ENCODE peak calls at places on chromosome X, in six cellular contexts. One of them, this sample, is unnamed. For H3K4me1, the result is how much of the 10 kb centered on the place peaks cover.

GRCh38 chrX:94524867-94525266 is 850.9 kb downstream of the FAM133A start:
- DNase-seq in thoracic aorta: no peak
- DNase-seq in IMR-90: no peak
- DNase-seq in hepatocyte: no peak
- DNase-seq in A549: no peak
- DNase-seq in transverse colon: no peak
- DNase-seq in this sample: no peak

GRCh38 chrX:68568136-68568535 is 69.3 kb downstream of the YIPF6 start:
- DNase-seq in hepatocyte: no peak
- DNase-seq in A549: no peak
- DNase-seq in transverse colon: no peak
- DNase-seq in thoracic aorta: no peak
- DNase-seq in IMR-90: no peak
- DNase-seq in this sample: no peak

GRCh38 chrX:127621780-127622179 is 430.4 kb downstream of the ACTRT1 start:
- DNase-seq in hepatocyte: no peak
- DNase-seq in IMR-90: no peak
- DNase-seq in transverse colon: no peak
- DNase-seq in thoracic aorta: no peak
- DNase-seq in A549: no peak
- DNase-seq in this sample: peak

GRCh38 chrX:23341452-23341851 is 6.8 kb downstream of the PTCHD1 start:
- DNase-seq in hepatocyte: peak
- DNase-seq in A549: no peak
- DNase-seq in thoracic aorta: no peak
- DNase-seq in transverse colon: no peak
- DNase-seq in IMR-90: no peak
- DNase-seq in this sample: peak

GRCh38 chrX:147602297-147602696 is 309.4 kb upstream of the FMR1 start:
- DNase-seq in thoracic aorta: no peak
- DNase-seq in hepatocyte: peak
- DNase-seq in A549: no peak
- DNase-seq in IMR-90: no peak
- DNase-seq in transverse colon: no peak
- DNase-seq in this sample: peak

GRCh38 chrX:48972214-48973164 is 845 bp upstream of the KCND1 start:
- DNase-seq in hepatocyte: peak
- DNase-seq in thoracic aorta: no peak
- DNase-seq in transverse colon: peak
- DNase-seq in IMR-90: peak
- DNase-seq in A549: peak
- DNase-seq in this sample: peak

GRCh38 chrX:42422961-42423360 is 355.0 kb downstream of the PPP1R2C start:
- DNase-seq in thoracic aorta: no peak
- DNase-seq in IMR-90: no peak
- DNase-seq in transverse colon: no peak
- DNase-seq in A549: no peak
- DNase-seq in hepatocyte: no peak
- DNase-seq in this sample: peak

GRCh38 chrX:4935846-4936245 is 1222.4 kb upstream of the PRKX start:
- DNase-seq in transverse colon: peak
- DNase-seq in A549: no peak
- DNase-seq in thoracic aorta: no peak
- DNase-seq in IMR-90: no peak
- DNase-seq in hepatocyte: no peak
- DNase-seq in this sample: peak

GRCh38 chrX:75278991-75279390 is 5.1 kb downstream of the UPRT start:
- DNase-seq in thoracic aorta: no peak
- DNase-seq in hepatocyte: no peak
- DNase-seq in A549: no peak
- DNase-seq in IMR-90: no peak
- DNase-seq in transverse colon: no peak
- DNase-seq in this sample: no peak

GRCh38 chrX:43551590-43551989 is 104.5 kb upstream of the MAOA start:
- DNase-seq in thoracic aorta: no peak
- DNase-seq in IMR-90: no peak
- DNase-seq in transverse colon: no peak
- DNase-seq in A549: no peak
- DNase-seq in hepatocyte: peak
- DNase-seq in this sample: no peak

GRCh38 chrX:14056201-14056600 is 26.5 kb upstream of the GEMIN8 start:
- DNase-seq in hepatocyte: no peak
- DNase-seq in thoracic aorta: no peak
- DNase-seq in IMR-90: peak
- DNase-seq in transverse colon: no peak
- DNase-seq in A549: no peak
- DNase-seq in this sample: no peak

GRCh38 chrX:117543885-117544284 is 572.7 kb downstream of the KLHL13 start:
- DNase-seq in IMR-90: no peak
- DNase-seq in thoracic aorta: no peak
- DNase-seq in A549: no peak
- DNase-seq in transverse colon: no peak
- DNase-seq in hepatocyte: no peak
- DNase-seq in this sample: no peak

GRCh38 chrX:14050704-14051103 is 21.0 kb upstream of the GEMIN8 start:
- DNase-seq in A549: no peak
- DNase-seq in hepatocyte: no peak
- DNase-seq in transverse colon: no peak
- DNase-seq in thoracic aorta: no peak
- DNase-seq in IMR-90: peak
- DNase-seq in this sample: no peak

GRCh38 chrX:102784550-102784949 is 64.0 kb downstream of the GPRASP3 start:
- DNase-seq in transverse colon: no peak
- DNase-seq in hepatocyte: no peak
- DNase-seq in IMR-90: no peak
- DNase-seq in thoracic aorta: no peak
- DNase-seq in A549: no peak
- DNase-seq in this sample: no peak

GRCh38 chrX:56800801-56801200 is 71.8 kb downstream of the NBDY start:
- DNase-seq in transverse colon: peak
- DNase-seq in thoracic aorta: no peak
- DNase-seq in hepatocyte: no peak
- DNase-seq in IMR-90: no peak
- DNase-seq in A549: no peak
- DNase-seq in this sample: no peak

GRCh38 chrX:29926056-29926455 is 289.3 kb upstream of the MAGEB2 start:
- DNase-seq in transverse colon: no peak
- DNase-seq in A549: no peak
- DNase-seq in hepatocyte: no peak
- DNase-seq in thoracic aorta: no peak
- DNase-seq in IMR-90: no peak
- DNase-seq in this sample: no peak

GRCh38 chrX:106392346-106392745 is 219.4 kb upstream of the RADX start:
- DNase-seq in thoracic aorta: no peak
- DNase-seq in transverse colon: no peak
- DNase-seq in A549: no peak
- DNase-seq in IMR-90: no peak
- DNase-seq in hepatocyte: no peak
- DNase-seq in this sample: no peak

GRCh38 chrX:106401965-106402559 is 209.7 kb upstream of the RADX start:
- DNase-seq in A549: no peak
- DNase-seq in thoracic aorta: no peak
- DNase-seq in transverse colon: peak
- DNase-seq in IMR-90: no peak
- DNase-seq in hepatocyte: no peak
- DNase-seq in this sample: no peak

DNA sequence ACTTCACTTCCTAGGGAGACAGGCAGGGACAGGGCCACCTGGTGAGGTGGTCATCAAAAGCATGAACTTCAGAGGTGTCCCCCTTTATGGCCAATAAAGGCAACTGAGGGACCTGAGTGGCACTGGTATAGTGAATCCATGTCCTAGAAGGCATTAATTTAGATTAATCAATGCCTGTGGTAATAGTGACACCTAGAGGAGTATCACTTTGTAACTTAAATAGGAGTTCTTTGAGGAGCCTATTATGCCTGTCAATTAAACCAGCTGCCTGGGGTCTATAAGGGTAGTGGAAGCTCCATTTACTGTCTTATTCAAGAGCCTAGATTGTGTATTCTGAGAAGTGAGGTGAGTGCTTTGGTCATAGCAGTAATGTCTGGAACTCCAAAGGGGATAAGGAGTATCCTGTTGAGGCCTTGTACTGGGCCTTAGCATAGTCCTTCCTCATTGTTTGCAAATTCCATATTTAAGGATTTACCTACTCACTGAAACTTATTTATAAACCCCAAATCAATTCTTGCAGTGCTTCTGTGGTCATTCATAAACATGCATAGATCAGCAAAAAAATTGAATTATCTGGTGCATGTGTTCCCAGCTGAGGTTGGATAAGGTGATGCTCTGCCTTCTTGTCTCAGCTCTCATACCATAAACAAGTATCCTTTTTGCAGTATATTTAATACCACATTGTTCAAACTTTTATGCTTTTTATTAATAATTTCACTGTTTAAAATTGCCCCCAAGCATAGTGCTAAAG is 213.8 kb upstream of the RADX start:
- DNase-seq in A549: no peak
- DNase-seq in transverse colon: no peak
- DNase-seq in hepatocyte: no peak
- DNase-seq in thoracic aorta: no peak
- DNase-seq in IMR-90: no peak
- DNase-seq in this sample: peak
- TF ChIP-seq CTCF in A549: peak
- TF ChIP-seq CTCF in transverse colon: no peak
- TF ChIP-seq CTCF in hepatocyte: peak
- TF ChIP-seq CTCF in thoracic aorta: no peak
- TF ChIP-seq CTCF in IMR-90: peak
- TF ChIP-seq CTCF in this sample: peak

GRCh38 chrX:19863237-19864223 is 23.9 kb downstream of the SH3KBP1 start:
- DNase-seq in transverse colon: no peak
- DNase-seq in thoracic aorta: no peak
- DNase-seq in hepatocyte: no peak
- DNase-seq in A549: no peak
- DNase-seq in IMR-90: peak
- DNase-seq in this sample: no peak

GRCh38 chrX:19864736-19865135 is 22.7 kb downstream of the SH3KBP1 start:
- DNase-seq in transverse colon: no peak
- DNase-seq in IMR-90: no peak
- DNase-seq in A549: no peak
- DNase-seq in thoracic aorta: no peak
- DNase-seq in hepatocyte: no peak
- DNase-seq in this sample: no peak

GRCh38 chrX:19860571-19860970 is 26.8 kb downstream of the SH3KBP1 start:
- DNase-seq in IMR-90: no peak
- DNase-seq in A549: no peak
- DNase-seq in thoracic aorta: no peak
- DNase-seq in hepatocyte: no peak
- DNase-seq in transverse colon: no peak
- DNase-seq in this sample: no peak

GRCh38 chrX:19865567-19866363 is 21.6 kb downstream of the SH3KBP1 start:
- DNase-seq in A549: no peak
- DNase-seq in IMR-90: no peak
- DNase-seq in transverse colon: no peak
- DNase-seq in hepatocyte: no peak
- DNase-seq in thoracic aorta: no peak
- DNase-seq in this sample: no peak

DNA sequence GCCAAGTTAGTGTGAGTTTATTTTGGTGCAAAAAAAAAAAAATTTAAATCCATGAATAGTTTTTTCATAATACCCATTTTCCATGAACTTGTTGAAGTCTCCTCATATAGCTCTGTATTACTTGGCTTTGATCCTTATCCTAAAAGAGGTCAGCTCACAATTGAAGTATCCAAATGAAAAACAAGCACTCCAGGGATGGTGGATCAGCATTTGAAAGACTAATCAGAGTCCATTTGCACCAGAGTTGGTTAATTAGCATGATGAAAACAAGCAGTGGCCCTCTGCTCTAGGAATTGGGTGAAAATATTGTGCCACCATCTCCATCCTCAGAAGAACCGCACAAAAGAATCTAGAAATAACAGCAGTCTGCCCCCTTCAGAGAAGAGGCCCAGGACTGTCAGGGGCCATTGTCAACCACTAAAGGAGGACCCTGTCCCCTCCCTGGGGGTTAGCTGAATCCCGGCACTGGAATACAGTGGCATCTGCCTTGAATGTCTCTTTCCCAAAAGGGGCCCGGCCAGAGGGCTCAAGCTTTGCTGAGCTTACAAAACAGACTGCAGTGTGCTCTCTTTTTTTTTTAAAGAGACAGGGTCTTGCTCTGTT is 24.7 kb downstream of the SH3KBP1 start:
- DNase-seq in transverse colon: no peak
- DNase-seq in hepatocyte: no peak
- DNase-seq in IMR-90: no peak
- DNase-seq in thoracic aorta: no peak
- DNase-seq in A549: no peak
- DNase-seq in this sample: no peak
- H3K4me1 ChIP-seq in transverse colon: under half
- H3K4me1 ChIP-seq in hepatocyte: under half
- H3K4me1 ChIP-seq in IMR-90: under half
- H3K4me1 ChIP-seq in thoracic aorta: under half
- H3K4me1 ChIP-seq in A549: under half
- H3K4me1 ChIP-seq in this sample: under half

GRCh38 chrX:40245411-40246140 is 147.8 kb upstream of the BCOR start:
- DNase-seq in A549: no peak
- DNase-seq in transverse colon: no peak
- DNase-seq in IMR-90: no peak
- DNase-seq in hepatocyte: peak
- DNase-seq in thoracic aorta: no peak
- DNase-seq in this sample: no peak

GRCh38 chrX:40244116-40244515 is 146.4 kb upstream of the BCOR start:
- DNase-seq in hepatocyte: no peak
- DNase-seq in IMR-90: no peak
- DNase-seq in A549: no peak
- DNase-seq in transverse colon: no peak
- DNase-seq in thoracic aorta: no peak
- DNase-seq in this sample: no peak

GRCh38 chrX:40247382-40247781 is 149.6 kb upstream of the BCOR start:
- DNase-seq in thoracic aorta: no peak
- DNase-seq in transverse colon: no peak
- DNase-seq in A549: no peak
- DNase-seq in IMR-90: no peak
- DNase-seq in hepatocyte: no peak
- DNase-seq in this sample: no peak

GRCh38 chrX:40243699-40244098 is 145.9 kb upstream of the BCOR start:
- DNase-seq in A549: no peak
- DNase-seq in IMR-90: no peak
- DNase-seq in thoracic aorta: no peak
- DNase-seq in transverse colon: no peak
- DNase-seq in hepatocyte: no peak
- DNase-seq in this sample: no peak

DNA sequence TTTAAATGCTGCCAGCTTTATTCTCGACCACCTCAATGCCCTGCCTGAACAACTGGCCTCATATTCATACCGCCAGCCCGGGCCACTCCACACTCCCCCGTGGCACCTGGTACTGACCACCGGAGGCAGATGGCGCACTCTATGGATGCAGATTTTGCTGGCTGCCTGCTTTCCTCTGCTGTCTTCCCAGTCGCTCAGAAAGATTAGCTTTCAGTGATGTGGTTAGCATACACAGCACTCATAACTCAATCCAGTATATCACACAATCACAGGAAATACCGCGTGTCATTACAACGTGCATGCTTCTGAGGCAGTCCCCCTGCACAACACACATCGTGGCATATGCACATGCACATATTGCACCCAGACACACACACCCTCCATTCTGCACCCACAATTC is 147.2 kb upstream of the BCOR start:
- DNase-seq in A549: no peak
- DNase-seq in hepatocyte: no peak
- DNase-seq in transverse colon: no peak
- DNase-seq in thoracic aorta: no peak
- DNase-seq in IMR-90: peak
- DNase-seq in this sample: no peak
- TF ChIP-seq CTCF in A549: no peak
- TF ChIP-seq CTCF in hepatocyte: no peak
- TF ChIP-seq CTCF in transverse colon: no peak
- TF ChIP-seq CTCF in thoracic aorta: no peak
- TF ChIP-seq CTCF in IMR-90: peak
- TF ChIP-seq CTCF in this sample: no peak

GRCh38 chrX:115333446-115333845 is 43.9 kb downstream of the LUZP4 start:
- DNase-seq in IMR-90: peak
- DNase-seq in transverse colon: no peak
- DNase-seq in A549: no peak
- DNase-seq in thoracic aorta: no peak
- DNase-seq in hepatocyte: no peak
- DNase-seq in this sample: no peak
- H3K4me1 ChIP-seq in IMR-90: under half
- H3K4me1 ChIP-seq in transverse colon: under half
- H3K4me1 ChIP-seq in A549: under half
- H3K4me1 ChIP-seq in thoracic aorta: under half
- H3K4me1 ChIP-seq in hepatocyte: under half
- H3K4me1 ChIP-seq in this sample: under half

This sample was measured in PC-3.